ENCODE peak calls at places on chromosomes 1 and 21, in eight cellular contexts. S is tibial nerve; D is OCI-LY7; X is nephron progenitor cell; H is GM10248; W is CD4-positive, alpha-beta T cell; E is dorsolateral prefrontal cortex; R is IMR-90. N is an unnamed sample.
A peak's percentile ranks its signal among the peaks of the same experiment; 100 is the strongest.

GRCh38 chr1:19735419-19736127 is 64.1 kb downstream of the TMCO4 start:
- DNase-seq in S (peak; percentile 74), D (no peak), X (no peak), H (no peak), W (no peak), E (no peak), R (peak; percentile 98), N (no peak)

GRCh38 chr1:11648732-11649158 is 5.5 kb downstream of the FBXO2 start:
- DNase-seq in S (no peak), D (peak; percentile 35), X (peak; percentile 62), H (no peak), W (peak; percentile 19), E (no peak), R (no peak), N (no peak)

GRCh38 chr21:33268736-33269441 is 2.7 kb downstream of the IL10RB start:
- DNase-seq in S (no peak), D (peak; percentile 81), X (no peak), H (peak; percentile 63), W (no peak), E (no peak), R (no peak), N (no peak)

GRCh38 chr1:53878492-53879105 is 11.0 kb downstream of the YIPF1 start:
- DNase-seq in S (no peak), D (peak; percentile 67), X (no peak), H (peak; percentile 43), W (no peak), E (no peak), R (peak; percentile 69), N (no peak)

GRCh38 chr1:15836772-15837669 is 10.5 kb upstream of the SPEN start:
- DNase-seq in S (no peak), D (peak; percentile 51), X (no peak), H (peak; percentile 66), W (peak; percentile 6), E (no peak), R (no peak), N (no peak)

GRCh38 chr1:17232759-17233661 is 15.9 kb upstream of the PADI3 start:
- DNase-seq in S (no peak), D (no peak), X (no peak), H (no peak), W (no peak), E (no peak), R (peak; percentile 91), N (no peak)

GRCh38 chr1:30965914-30966313 is 57.4 kb upstream of the SDC3 start:
- DNase-seq in S (no peak), D (no peak), X (no peak), H (no peak), W (no peak), E (no peak), R (no peak), N (no peak)

GRCh38 chr1:65238010-65238409 is 71.3 kb upstream of the DNAJC6 start:
- DNase-seq in S (no peak), D (no peak), X (no peak), H (no peak), W (no peak), E (no peak), R (no peak), N (no peak)

GRCh38 chr1:77230051-77230450 is 10.8 kb upstream of the PIGK start:
- DNase-seq in S (no peak), D (no peak), X (no peak), H (no peak), W (no peak), E (no peak), R (peak; percentile 22), N (no peak)

GRCh38 chr1:8317647-8318360 is at the start of gene SLC45A1:
- DNase-seq in S (peak; percentile 64), D (peak; percentile 53), X (peak; percentile 87), H (peak; percentile 86), W (peak; percentile 64), E (peak; percentile 79), R (peak; percentile 57), N (peak; percentile 81)

GRCh38 chr1:117162806-117163205 is 41.3 kb upstream of the TRIM45 start:
- DNase-seq in S (no peak), D (no peak), X (no peak), H (no peak), W (no peak), E (no peak), R (no peak), N (no peak)

GRCh38 chr1:91609571-91609970 is 108.9 kb downstream of the CDC7 start:
- DNase-seq in S (no peak), D (no peak), X (no peak), H (no peak), W (no peak), E (no peak), R (peak; percentile 77), N (no peak)

GRCh38 chr1:77473690-77474089 is 191.9 kb downstream of the AK5 start:
- DNase-seq in S (no peak), D (no peak), X (no peak), H (no peak), W (no peak), E (no peak), R (peak; percentile 93), N (no peak)

GRCh38 chr1:98749152-98749756 is 87.7 kb downstream of the SNX7 start:
- DNase-seq in S (no peak), D (peak; percentile 37), X (no peak), H (no peak), W (no peak), E (no peak), R (peak; percentile 7), N (no peak)

GRCh38 chr1:196970182-196970581 is 7.2 kb upstream of the CFHR5 start:
- DNase-seq in S (no peak), D (no peak), X (no peak), H (no peak), W (no peak), E (no peak), R (no peak), N (no peak)

GRCh38 chr1:30284728-30285460 is 438.5 kb downstream of the MATN1 start:
- DNase-seq in S (no peak), D (no peak), X (no peak), H (no peak), W (no peak), E (no peak), R (no peak), N (no peak)

GRCh38 chr21:37149411-37149810 is 76.4 kb downstream of the TTC3 start:
- DNase-seq in S (no peak), D (no peak), X (no peak), H (no peak), W (no peak), E (no peak), R (peak; percentile 91), N (no peak)

GRCh38 chr1:52403566-52404115 is 582 bp downstream of the ORC1 start:
- DNase-seq in S (no peak), D (peak; percentile 80), X (peak; percentile 6), H (peak; percentile 64), W (peak; percentile 19), E (no peak), R (peak; percentile 84), N (no peak)

GRCh38 chr1:12503709-12504108 is 114.3 kb downstream of the DHRS3 start:
- DNase-seq in S (no peak), D (no peak), X (no peak), H (no peak), W (no peak), E (no peak), R (no peak), N (no peak)

GRCh38 chr1:145784409-145784808 is 39.5 kb downstream of the RNF115 start:
- DNase-seq in S (no peak), D (no peak), X (no peak), H (no peak), W (no peak), E (no peak), R (no peak), N (no peak)

GRCh38 chr1:28078680-28079626 is 9.5 kb downstream of the EYA3 start:
- DNase-seq in S (no peak), D (no peak), X (no peak), H (no peak), W (no peak), E (no peak), R (peak; percentile 88), N (no peak)

GRCh38 chr1:159821171-159821867 is 5.4 kb upstream of the SLAMF8 start:
- DNase-seq in S (no peak), D (peak; percentile 38), X (no peak), H (no peak), W (no peak), E (no peak), R (peak; percentile 47), N (no peak)
- TF ChIP-seq CTCF in S (no peak), D (peak; percentile 75), X (no peak), H (no peak), W (peak; percentile 59), E (peak; percentile 51), R (peak; percentile 61), N (no peak)

GRCh38 chr1:106944721-106945120 is 111.8 kb upstream of the PRMT6 start:
- DNase-seq in S (no peak), D (no peak), X (no peak), H (no peak), W (no peak), E (no peak), R (peak; percentile 41), N (no peak)
- TF ChIP-seq CTCF in S (no peak), D (no peak), X (no peak), H (no peak), W (no peak), E (no peak), R (no peak), N (no peak)

DNA sequence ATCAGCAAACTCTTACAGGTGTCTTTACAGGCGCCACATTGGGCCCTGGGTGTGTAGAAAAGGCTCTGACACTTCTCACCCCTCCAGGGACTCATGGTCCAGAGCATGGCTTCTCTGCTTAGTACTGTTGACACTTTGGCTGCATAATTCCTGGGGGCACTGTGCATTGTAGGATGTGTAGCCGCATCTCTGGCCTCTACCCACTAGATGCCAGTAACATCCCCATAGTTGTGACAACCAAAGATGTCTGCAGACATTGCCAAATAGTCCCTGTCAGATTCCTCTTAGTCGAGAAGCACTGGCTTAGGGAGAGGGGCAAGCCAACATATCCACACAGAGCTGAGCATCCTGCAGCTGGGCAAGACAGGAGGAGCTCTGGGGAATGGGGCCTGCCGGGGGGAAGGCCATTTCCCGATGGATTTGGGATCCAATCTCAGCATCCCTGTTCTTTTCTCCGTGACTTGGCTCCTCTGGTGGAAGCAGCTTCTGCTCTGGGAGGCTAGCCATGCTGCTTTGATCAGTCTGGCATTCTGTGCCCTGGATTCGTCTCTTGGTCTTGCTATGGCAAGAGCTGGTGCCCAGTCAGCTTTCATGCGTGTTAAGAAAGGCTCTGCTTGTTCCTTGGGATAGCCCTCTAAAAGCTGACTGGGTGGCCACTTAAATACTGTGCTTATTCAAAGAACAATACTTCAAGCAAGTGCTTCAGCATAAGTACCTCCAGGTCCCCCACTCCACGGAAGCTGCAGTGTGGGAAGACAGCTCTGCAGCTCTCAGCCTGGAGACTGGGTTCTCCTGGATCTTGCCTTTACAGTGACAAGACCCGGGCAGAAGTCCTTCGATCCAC is 38.3 kb upstream of the SCMH1 start:
- DNase-seq in S (no peak), D (no peak), X (no peak), H (no peak), W (no peak), E (no peak), R (no peak), N (no peak)
- TF ChIP-seq CTCF in S (no peak), D (no peak), X (no peak), H (no peak), W (no peak), E (no peak), R (no peak), N (no peak)

DNA sequence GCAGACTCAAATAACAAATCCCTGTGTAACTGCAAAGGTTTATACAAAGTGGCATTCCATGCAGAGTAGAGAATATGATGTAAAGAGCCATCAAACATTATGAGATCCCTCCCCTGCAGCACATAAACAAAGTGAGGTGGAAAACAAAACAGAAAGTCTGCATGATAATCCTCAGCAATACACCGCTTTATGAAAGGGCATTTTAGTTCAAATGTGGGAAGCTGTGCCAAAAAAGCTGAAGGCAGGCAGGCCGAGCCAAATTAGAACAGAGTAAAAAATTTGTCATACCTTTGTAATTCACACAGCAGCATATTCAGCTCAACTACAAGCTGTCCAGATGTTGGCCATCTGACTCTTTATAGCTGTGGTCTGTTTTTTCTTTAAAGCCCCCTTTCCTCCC is 113.5 kb downstream of the LHX9 start:
- DNase-seq in S (no peak), D (no peak), X (no peak), H (no peak), W (no peak), E (no peak), R (peak; percentile 53), N (no peak)
- TF ChIP-seq CTCF in S (no peak), D (no peak), X (no peak), H (no peak), W (no peak), E (no peak), R (no peak), N (no peak)